ENCODE peak calls at places on chromosomes 1 and 21, in six cellular contexts. H, A, I, N, L and M are unnamed samples.

GRCh38 chr1:199161319-199161680 is 522.5 kb downstream of the PTPRC start:
- DNase-seq in N (no peak), A (no peak), H (no peak), L (no peak), I (no peak), M (no peak)

GRCh38 chr1:65189716-65190115 is 41.7 kb downstream of the AK4 start:
- DNase-seq in I (no peak), A (no peak), H (no peak), N (no peak), L (no peak), M (no peak)

GRCh38 chr1:94299627-94300552 is 62.5 kb upstream of the ARHGAP29 start:
- DNase-seq in A (no peak), I (no peak), H (no peak), N (peak), L (no peak), M (no peak)

GRCh38 chr1:167860231-167860923 is 53.6 kb downstream of the ADCY10 start:
- DNase-seq in H (no peak), I (no peak), A (no peak), L (peak), N (no peak), M (no peak)

GRCh38 chr1:17010601-17011438 is 908 bp downstream of the ATP13A2 start:
- DNase-seq in H (no peak), N (no peak), L (peak), I (no peak), A (no peak), M (no peak)

GRCh38 chr1:183777359-183777758 is 27.6 kb upstream of the RGL1 start:
- DNase-seq in I (no peak), A (no peak), N (peak), H (no peak), L (no peak), M (no peak)

GRCh38 chr1:28782011-28782410 is 30.0 kb upstream of the OPRD1 start:
- DNase-seq in A (no peak), L (no peak), H (no peak), I (no peak), N (no peak), M (no peak)

GRCh38 chr1:67689267-67690017 is 4.4 kb downstream of the GADD45A start:
- DNase-seq in A (no peak), I (no peak), N (no peak), L (peak), H (no peak), M (no peak)

GRCh38 chr21:45872471-45872870 is 109.1 kb upstream of the COL6A1 start:
- DNase-seq in H (no peak), A (no peak), L (no peak), I (no peak), N (no peak), M (no peak)

GRCh38 chr1:56929492-56929891 is 36.3 kb downstream of the C8B start:
- DNase-seq in H (no peak), N (no peak), I (no peak), L (no peak), A (no peak), M (no peak)

GRCh38 chr1:32666866-32667566 is 16.0 kb downstream of the RBBP4 start:
- DNase-seq in L (peak), I (no peak), A (no peak), H (no peak), N (no peak), M (no peak)

GRCh38 chr1:89739013-89739843 is 81.6 kb upstream of the LRRC8D start:
- DNase-seq in N (no peak), A (no peak), I (no peak), H (no peak), L (peak), M (no peak)

GRCh38 chr1:20775700-20776099 is 11.4 kb downstream of the HP1BP3 start:
- DNase-seq in N (no peak), L (no peak), H (no peak), A (no peak), I (no peak), M (no peak)

GRCh38 chr1:169238506-169238905 is 129.1 kb downstream of the NME7 start:
- DNase-seq in N (no peak), A (no peak), L (no peak), H (no peak), I (no peak), M (no peak)

GRCh38 chr1:165639821-165640623 is 9.0 kb downstream of the MGST3 start:
- DNase-seq in A (no peak), H (no peak), L (no peak), N (no peak), I (no peak), M (no peak)

GRCh38 chr1:26358411-26359384 is 4.8 kb upstream of the CRYBG2 start:
- DNase-seq in N (peak), I (no peak), A (no peak), L (peak), H (no peak), M (no peak)

GRCh38 chr1:244970661-244971523 is 106.5 kb upstream of the HNRNPU start:
- DNase-seq in A (peak), H (peak), I (peak), N (peak), L (peak), M (peak)

GRCh38 chr21:35428489-35428888 is 379.4 kb upstream of the RUNX1 start:
- DNase-seq in L (no peak), I (no peak), N (no peak), H (no peak), A (no peak), M (no peak)

GRCh38 chr1:204445860-204446412 is 34.3 kb upstream of the PPP1R15B start:
- DNase-seq in I (peak), L (peak), N (peak), A (no peak), H (peak), M (peak)

GRCh38 chr1:159338018-159338417 is 35.9 kb downstream of the FCER1A start:
- DNase-seq in H (no peak), A (no peak), L (no peak), I (no peak), N (no peak), M (no peak)

GRCh38 chr1:159339517-159339916 is 37.4 kb downstream of the FCER1A start:
- DNase-seq in H (no peak), I (no peak), N (no peak), L (no peak), A (no peak), M (no peak)

DNA sequence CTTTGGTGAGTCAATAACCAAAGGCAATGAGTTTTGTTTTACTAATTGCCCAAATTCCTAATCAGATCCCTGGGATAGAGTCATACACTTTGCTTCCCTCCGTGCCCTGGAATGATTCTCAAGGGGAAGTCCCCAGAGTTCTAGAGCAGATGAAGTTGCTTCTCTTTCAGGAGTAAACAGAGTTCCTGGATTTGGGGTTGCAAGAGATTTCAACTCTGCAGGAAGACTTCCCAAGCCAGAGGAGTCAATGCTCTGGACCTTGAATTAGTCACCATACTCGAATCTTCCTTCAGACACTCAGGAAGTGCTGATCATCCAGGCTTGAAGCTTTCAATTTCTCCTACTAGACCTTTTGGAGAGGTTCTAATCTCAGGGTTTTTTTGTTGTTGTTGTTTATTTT is 39.6 kb downstream of the FCER1A start:
- DNase-seq in H (no peak), A (no peak), I (no peak), L (no peak), N (no peak), M (no peak)
- TF ChIP-seq TAF1 in H (no peak), A (no peak), I (no peak), L (no peak), N (no peak), M (no peak)

GRCh38 chr1:153633161-153633746 is 612 bp upstream of the CHTOP start:
- DNase-seq in H (no peak), L (peak), N (no peak), A (no peak), I (no peak), M (no peak)
- TF ChIP-seq POLR2A in H (no peak), L (no peak), N (no peak), A (no peak), I (no peak), M (no peak)

GRCh38 chr1:230308039-230308438 is 118.1 kb downstream of the PGBD5 start:
- DNase-seq in N (no peak), L (peak), I (no peak), H (no peak), A (no peak), M (no peak)
- TF ChIP-seq POLR2AphosphoS5 in N (no peak), L (no peak), I (no peak), H (no peak), A (no peak), M (no peak)

GRCh38 chr1:155050560-155051341 is at the start of gene ADAM15:
- DNase-seq in H (peak), A (no peak), I (peak), N (peak), L (peak), M (peak)
- TF ChIP-seq TAF1 in H (peak), A (no peak), I (no peak), N (peak), L (peak), M (no peak)

DNA sequence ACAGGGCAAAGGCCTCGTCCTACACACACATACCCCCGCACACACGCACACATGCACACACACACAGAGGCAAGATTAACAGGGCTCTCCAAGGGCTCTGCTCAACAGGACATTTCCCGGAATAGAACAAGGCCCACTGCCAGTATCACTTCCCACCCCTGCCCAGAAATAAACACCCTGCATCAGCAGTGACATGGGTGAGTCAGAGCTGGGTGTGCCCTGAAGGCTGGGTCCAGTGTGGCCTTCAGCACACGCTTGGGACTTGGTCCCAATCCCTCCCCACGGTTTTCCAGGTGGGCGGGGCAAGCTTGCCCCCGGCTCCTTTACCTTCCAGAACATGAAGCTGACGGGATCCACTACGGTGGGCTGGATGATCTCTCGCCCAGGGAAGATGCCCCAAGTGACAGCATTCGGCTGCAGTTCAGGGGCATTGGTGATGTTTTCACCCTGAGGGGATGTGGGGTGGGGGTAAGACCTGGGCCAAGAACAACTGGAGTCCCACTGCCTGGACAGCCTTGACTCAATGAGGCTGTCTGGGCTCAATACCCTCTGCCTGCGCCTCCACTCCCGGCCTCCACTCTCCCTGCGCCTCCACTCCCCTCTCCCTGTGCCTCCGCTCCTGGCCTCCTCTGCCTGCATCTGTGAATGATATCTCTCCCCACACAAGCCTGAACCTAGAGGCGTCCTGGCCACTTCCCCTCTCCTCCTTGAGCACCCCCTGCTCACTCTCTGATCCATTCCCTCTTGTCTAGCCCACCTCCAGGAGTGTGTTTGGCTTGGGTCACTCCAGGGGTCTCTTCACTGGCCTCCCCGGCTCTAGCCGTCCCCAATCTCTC is 14.7 kb downstream of the MTHFR start:
- DNase-seq in N (no peak), L (peak), A (no peak), H (no peak), I (no peak), M (no peak)
- TF ChIP-seq POLR2A in N (no peak), L (peak), A (no peak), H (no peak), I (no peak), M (no peak)